ENCODE peak calls at places on chromosomes 12 and 14, in four cellular contexts. One of them, this sample, is unnamed.

GRCh38 chr12:131454418-131455217 is 256.3 kb upstream of the SFSWAP start:
- DNase-seq in anterior cingulate cortex: no peak
- DNase-seq in islet precursor cell: peak
- DNase-seq in activated T-cell treated with anti-CD3 and anti-CD28 coated beads, Interleukin-2, amount 50 U/mL, for 72 hours: peak
- DNase-seq in this sample: peak

GRCh38 chr14:92473261-92473946 is 40.2 kb upstream of the RIN3 start:
- DNase-seq in anterior cingulate cortex: no peak
- DNase-seq in activated T-cell treated with anti-CD3 and anti-CD28 coated beads, Interleukin-2, amount 50 U/mL, for 72 hours: no peak
- DNase-seq in islet precursor cell: peak
- DNase-seq in this sample: no peak

GRCh38 chr12:94614288-94614721 is 36.1 kb downstream of the TMCC3 start:
- DNase-seq in activated T-cell treated with anti-CD3 and anti-CD28 coated beads, Interleukin-2, amount 50 U/mL, for 72 hours: no peak
- DNase-seq in anterior cingulate cortex: no peak
- DNase-seq in islet precursor cell: peak
- DNase-seq in this sample: no peak

GRCh38 chr14:101130861-101131260 is 227.3 kb upstream of the RTL1 start:
- DNase-seq in anterior cingulate cortex: no peak
- DNase-seq in activated T-cell treated with anti-CD3 and anti-CD28 coated beads, Interleukin-2, amount 50 U/mL, for 72 hours: no peak
- DNase-seq in islet precursor cell: peak
- DNase-seq in this sample: no peak

GRCh38 chr14:66746316-66747006 is 238.5 kb downstream of the GPHN start:
- DNase-seq in activated T-cell treated with anti-CD3 and anti-CD28 coated beads, Interleukin-2, amount 50 U/mL, for 72 hours: peak
- DNase-seq in islet precursor cell: no peak
- DNase-seq in anterior cingulate cortex: no peak
- DNase-seq in this sample: no peak

GRCh38 chr12:123494124-123494843 is 36.3 kb downstream of the SNRNP35 start:
- DNase-seq in activated T-cell treated with anti-CD3 and anti-CD28 coated beads, Interleukin-2, amount 50 U/mL, for 72 hours: no peak
- DNase-seq in anterior cingulate cortex: no peak
- DNase-seq in islet precursor cell: no peak
- DNase-seq in this sample: no peak

GRCh38 chr12:11862794-11863193 is 207.9 kb upstream of the BCL2L14 start:
- DNase-seq in islet precursor cell: peak
- DNase-seq in anterior cingulate cortex: no peak
- DNase-seq in activated T-cell treated with anti-CD3 and anti-CD28 coated beads, Interleukin-2, amount 50 U/mL, for 72 hours: no peak
- DNase-seq in this sample: peak

GRCh38 chr12:100142851-100143559 is at the start of gene BLTP3B:
- DNase-seq in anterior cingulate cortex: peak
- DNase-seq in activated T-cell treated with anti-CD3 and anti-CD28 coated beads, Interleukin-2, amount 50 U/mL, for 72 hours: peak
- DNase-seq in islet precursor cell: peak
- DNase-seq in this sample: peak

GRCh38 chr14:31897581-31898186 is 179.4 kb upstream of the ARHGAP5 start:
- DNase-seq in anterior cingulate cortex: no peak
- DNase-seq in islet precursor cell: peak
- DNase-seq in activated T-cell treated with anti-CD3 and anti-CD28 coated beads, Interleukin-2, amount 50 U/mL, for 72 hours: no peak
- DNase-seq in this sample: no peak

GRCh38 chr14:77988966-77989365 is 181.2 kb upstream of the NRXN3 start:
- DNase-seq in anterior cingulate cortex: no peak
- DNase-seq in islet precursor cell: peak
- DNase-seq in activated T-cell treated with anti-CD3 and anti-CD28 coated beads, Interleukin-2, amount 50 U/mL, for 72 hours: no peak
- DNase-seq in this sample: no peak

GRCh38 chr12:93996321-93996720 is 152.1 kb upstream of the PLXNC1 start:
- DNase-seq in anterior cingulate cortex: no peak
- DNase-seq in activated T-cell treated with anti-CD3 and anti-CD28 coated beads, Interleukin-2, amount 50 U/mL, for 72 hours: no peak
- DNase-seq in islet precursor cell: no peak
- DNase-seq in this sample: no peak

GRCh38 chr12:120562906-120563305 is 18.3 kb downstream of the POP5 start:
- DNase-seq in activated T-cell treated with anti-CD3 and anti-CD28 coated beads, Interleukin-2, amount 50 U/mL, for 72 hours: no peak
- DNase-seq in anterior cingulate cortex: no peak
- DNase-seq in islet precursor cell: no peak
- DNase-seq in this sample: no peak

GRCh38 chr12:88310069-88310468 is 168.0 kb downstream of the TMTC3 start:
- DNase-seq in activated T-cell treated with anti-CD3 and anti-CD28 coated beads, Interleukin-2, amount 50 U/mL, for 72 hours: no peak
- DNase-seq in islet precursor cell: no peak
- DNase-seq in anterior cingulate cortex: no peak
- DNase-seq in this sample: no peak

GRCh38 chr12:8860165-8860961 is 37.9 kb downstream of the A2ML1 start:
- DNase-seq in islet precursor cell: peak
- DNase-seq in anterior cingulate cortex: no peak
- DNase-seq in activated T-cell treated with anti-CD3 and anti-CD28 coated beads, Interleukin-2, amount 50 U/mL, for 72 hours: peak
- DNase-seq in this sample: peak

GRCh38 chr12:98955284-98955683 is 310.2 kb downstream of the APAF1 start:
- DNase-seq in islet precursor cell: peak
- DNase-seq in activated T-cell treated with anti-CD3 and anti-CD28 coated beads, Interleukin-2, amount 50 U/mL, for 72 hours: no peak
- DNase-seq in anterior cingulate cortex: no peak
- DNase-seq in this sample: peak

GRCh38 chr12:67920432-67920831 is 68.8 kb upstream of the IFNG-AS1 start:
- DNase-seq in anterior cingulate cortex: no peak
- DNase-seq in activated T-cell treated with anti-CD3 and anti-CD28 coated beads, Interleukin-2, amount 50 U/mL, for 72 hours: no peak
- DNase-seq in islet precursor cell: no peak
- DNase-seq in this sample: no peak

GRCh38 chr12:80924437-80924836 is 13.3 kb downstream of the LIN7A start:
- DNase-seq in anterior cingulate cortex: no peak
- DNase-seq in activated T-cell treated with anti-CD3 and anti-CD28 coated beads, Interleukin-2, amount 50 U/mL, for 72 hours: no peak
- DNase-seq in islet precursor cell: no peak
- DNase-seq in this sample: no peak

GRCh38 chr12:124411291-124411878 is 116.5 kb downstream of the RFLNA start:
- DNase-seq in activated T-cell treated with anti-CD3 and anti-CD28 coated beads, Interleukin-2, amount 50 U/mL, for 72 hours: no peak
- DNase-seq in anterior cingulate cortex: no peak
- DNase-seq in islet precursor cell: peak
- DNase-seq in this sample: no peak

GRCh38 chr12:108890208-108890607 is 10.3 kb downstream of the DAO start:
- DNase-seq in anterior cingulate cortex: no peak
- DNase-seq in activated T-cell treated with anti-CD3 and anti-CD28 coated beads, Interleukin-2, amount 50 U/mL, for 72 hours: no peak
- DNase-seq in islet precursor cell: peak
- DNase-seq in this sample: no peak

This sample was measured in GM20000.